ENCODE peak calls at places on chromosomes 2 and 18, in six cellular contexts. One of them, this sample, is unnamed.

GRCh38 chr2:226655871-226656270 is 143.7 kb downstream of the IRS1 start:
- DNase-seq in A549: no peak
- DNase-seq in mammary epithelial cell: no peak
- DNase-seq in Peyer's patch: no peak
- DNase-seq in progenitor cell of endocrine pancreas: no peak
- DNase-seq in body of pancreas: no peak
- DNase-seq in this sample: no peak

GRCh38 chr2:239184179-239184578 is 216.6 kb downstream of the HDAC4 start:
- DNase-seq in A549: no peak
- DNase-seq in mammary epithelial cell: no peak
- DNase-seq in Peyer's patch: no peak
- DNase-seq in progenitor cell of endocrine pancreas: no peak
- DNase-seq in body of pancreas: peak
- DNase-seq in this sample: no peak

GRCh38 chr2:50535971-50536759 is 495.8 kb downstream of the NRXN1 start:
- DNase-seq in A549: no peak
- DNase-seq in mammary epithelial cell: no peak
- DNase-seq in Peyer's patch: no peak
- DNase-seq in progenitor cell of endocrine pancreas: no peak
- DNase-seq in body of pancreas: no peak
- DNase-seq in this sample: no peak

GRCh38 chr2:172643142-172643541 is 87.3 kb downstream of the PDK1 start:
- DNase-seq in A549: no peak
- DNase-seq in mammary epithelial cell: peak
- DNase-seq in Peyer's patch: no peak
- DNase-seq in progenitor cell of endocrine pancreas: no peak
- DNase-seq in body of pancreas: no peak
- DNase-seq in this sample: no peak

GRCh38 chr2:128710770-128711169 is 392.1 kb upstream of the HS6ST1 start:
- DNase-seq in A549: no peak
- DNase-seq in mammary epithelial cell: no peak
- DNase-seq in Peyer's patch: no peak
- DNase-seq in progenitor cell of endocrine pancreas: no peak
- DNase-seq in body of pancreas: no peak
- DNase-seq in this sample: no peak

GRCh38 chr2:233940376-233941276 is 23.5 kb downstream of the TRPM8 start:
- DNase-seq in A549: no peak
- DNase-seq in mammary epithelial cell: no peak
- DNase-seq in Peyer's patch: no peak
- DNase-seq in progenitor cell of endocrine pancreas: no peak
- DNase-seq in body of pancreas: no peak
- DNase-seq in this sample: no peak

GRCh38 chr18:24544141-24544498 is 83.7 kb downstream of the HRH4 start:
- DNase-seq in A549: peak
- DNase-seq in mammary epithelial cell: peak
- DNase-seq in Peyer's patch: no peak
- DNase-seq in progenitor cell of endocrine pancreas: no peak
- DNase-seq in body of pancreas: no peak
- DNase-seq in this sample: no peak

GRCh38 chr2:50419778-50420177 is 612.2 kb downstream of the NRXN1 start:
- DNase-seq in A549: no peak
- DNase-seq in mammary epithelial cell: no peak
- DNase-seq in Peyer's patch: no peak
- DNase-seq in progenitor cell of endocrine pancreas: no peak
- DNase-seq in body of pancreas: no peak
- DNase-seq in this sample: no peak

GRCh38 chr2:53077413-53077812 is 690.2 kb upstream of the CHAC2 start:
- DNase-seq in A549: no peak
- DNase-seq in mammary epithelial cell: no peak
- DNase-seq in Peyer's patch: no peak
- DNase-seq in progenitor cell of endocrine pancreas: no peak
- DNase-seq in body of pancreas: no peak
- DNase-seq in this sample: no peak

GRCh38 chr18:48928787-48929186 is 22.0 kb downstream of the SMAD7 start:
- DNase-seq in A549: no peak
- DNase-seq in mammary epithelial cell: peak
- DNase-seq in Peyer's patch: peak
- DNase-seq in progenitor cell of endocrine pancreas: no peak
- DNase-seq in body of pancreas: peak
- DNase-seq in this sample: peak

GRCh38 chr2:112187046-112187715 is 49.0 kb downstream of the FBLN7 start:
- DNase-seq in A549: no peak
- DNase-seq in mammary epithelial cell: no peak
- DNase-seq in Peyer's patch: no peak
- DNase-seq in progenitor cell of endocrine pancreas: no peak
- DNase-seq in body of pancreas: no peak
- DNase-seq in this sample: no peak

GRCh38 chr18:8559612-8560011 is 49.6 kb upstream of the RAB12 start:
- DNase-seq in A549: no peak
- DNase-seq in mammary epithelial cell: peak
- DNase-seq in Peyer's patch: no peak
- DNase-seq in progenitor cell of endocrine pancreas: no peak
- DNase-seq in body of pancreas: no peak
- DNase-seq in this sample: no peak

GRCh38 chr2:18630941-18631340 is 41.6 kb upstream of the NT5C1B start:
- DNase-seq in A549: no peak
- DNase-seq in mammary epithelial cell: peak
- DNase-seq in Peyer's patch: no peak
- DNase-seq in progenitor cell of endocrine pancreas: no peak
- DNase-seq in body of pancreas: no peak
- DNase-seq in this sample: no peak

GRCh38 chr2:74005786-74006185 is 21.1 kb downstream of the TET3 start:
- DNase-seq in A549: no peak
- DNase-seq in mammary epithelial cell: no peak
- DNase-seq in Peyer's patch: peak
- DNase-seq in progenitor cell of endocrine pancreas: no peak
- DNase-seq in body of pancreas: no peak
- DNase-seq in this sample: no peak

GRCh38 chr2:66456183-66457041 is 21.5 kb downstream of the MEIS1 start:
- DNase-seq in A549: no peak
- DNase-seq in mammary epithelial cell: no peak
- DNase-seq in Peyer's patch: no peak
- DNase-seq in progenitor cell of endocrine pancreas: no peak
- DNase-seq in body of pancreas: no peak
- DNase-seq in this sample: no peak

GRCh38 chr18:43662657-43663056 is 385.4 kb upstream of the SYT4 start:
- DNase-seq in A549: no peak
- DNase-seq in mammary epithelial cell: peak
- DNase-seq in Peyer's patch: no peak
- DNase-seq in progenitor cell of endocrine pancreas: no peak
- DNase-seq in body of pancreas: no peak
- DNase-seq in this sample: no peak

GRCh38 chr18:79516441-79516931 is 120.8 kb downstream of the NFATC1 start:
- DNase-seq in A549: no peak
- DNase-seq in mammary epithelial cell: no peak
- DNase-seq in Peyer's patch: peak
- DNase-seq in progenitor cell of endocrine pancreas: no peak
- DNase-seq in body of pancreas: peak
- DNase-seq in this sample: no peak

GRCh38 chr18:74284501-74285004 is 7.2 kb downstream of the CYB5A start:
- DNase-seq in A549: no peak
- DNase-seq in mammary epithelial cell: no peak
- DNase-seq in Peyer's patch: no peak
- DNase-seq in progenitor cell of endocrine pancreas: no peak
- DNase-seq in body of pancreas: no peak
- DNase-seq in this sample: no peak

GRCh38 chr2:119438726-119439284 is 7.2 kb downstream of the TMEM37 start:
- DNase-seq in A549: no peak
- DNase-seq in mammary epithelial cell: no peak
- DNase-seq in Peyer's patch: no peak
- DNase-seq in progenitor cell of endocrine pancreas: no peak
- DNase-seq in body of pancreas: no peak
- DNase-seq in this sample: no peak

GRCh38 chr2:126448611-126449010 is 207.3 kb upstream of the GYPC start:
- DNase-seq in A549: no peak
- DNase-seq in mammary epithelial cell: no peak
- DNase-seq in Peyer's patch: no peak
- DNase-seq in progenitor cell of endocrine pancreas: no peak
- DNase-seq in body of pancreas: no peak
- DNase-seq in this sample: no peak

GRCh38 chr2:7861910-7862702 is 819.8 kb upstream of the ID2 start:
- DNase-seq in A549: no peak
- DNase-seq in mammary epithelial cell: no peak
- DNase-seq in Peyer's patch: no peak
- DNase-seq in progenitor cell of endocrine pancreas: no peak
- DNase-seq in body of pancreas: no peak
- DNase-seq in this sample: no peak

GRCh38 chr2:61946661-61947060 is 41.2 kb downstream of the COMMD1 start:
- DNase-seq in A549: no peak
- DNase-seq in mammary epithelial cell: no peak
- DNase-seq in Peyer's patch: no peak
- DNase-seq in progenitor cell of endocrine pancreas: no peak
- DNase-seq in body of pancreas: no peak
- DNase-seq in this sample: no peak

GRCh38 chr2:242052421-242052820 is 182.9 kb downstream of the RTP5 start:
- DNase-seq in A549: no peak
- DNase-seq in mammary epithelial cell: no peak
- DNase-seq in Peyer's patch: no peak
- DNase-seq in progenitor cell of endocrine pancreas: no peak
- DNase-seq in body of pancreas: no peak
- DNase-seq in this sample: no peak

GRCh38 chr2:119402645-119403560 is 28.8 kb upstream of the TMEM37 start:
- DNase-seq in A549: no peak
- DNase-seq in mammary epithelial cell: no peak
- DNase-seq in Peyer's patch: no peak
- DNase-seq in progenitor cell of endocrine pancreas: no peak
- DNase-seq in body of pancreas: peak
- DNase-seq in this sample: no peak

GRCh38 chr2:233973786-233974185 is 56.6 kb downstream of the TRPM8 start:
- DNase-seq in A549: no peak
- DNase-seq in mammary epithelial cell: no peak
- DNase-seq in Peyer's patch: no peak
- DNase-seq in progenitor cell of endocrine pancreas: no peak
- DNase-seq in body of pancreas: no peak
- DNase-seq in this sample: no peak

GRCh38 chr2:150127271-150127990 is 360.0 kb downstream of the RND3 start:
- DNase-seq in A549: no peak
- DNase-seq in mammary epithelial cell: no peak
- DNase-seq in Peyer's patch: no peak
- DNase-seq in progenitor cell of endocrine pancreas: no peak
- DNase-seq in body of pancreas: no peak
- DNase-seq in this sample: no peak

GRCh38 chr18:11391636-11392035 is 217.8 kb upstream of the SLC35G4 start:
- DNase-seq in A549: no peak
- DNase-seq in mammary epithelial cell: no peak
- DNase-seq in Peyer's patch: no peak
- DNase-seq in progenitor cell of endocrine pancreas: no peak
- DNase-seq in body of pancreas: no peak
- DNase-seq in this sample: no peak

GRCh38 chr2:164599954-164600589 is 21.2 kb downstream of the GRB14 start:
- DNase-seq in A549: peak
- DNase-seq in mammary epithelial cell: peak
- DNase-seq in Peyer's patch: no peak
- DNase-seq in progenitor cell of endocrine pancreas: no peak
- DNase-seq in body of pancreas: peak
- DNase-seq in this sample: no peak

GRCh38 chr18:64710105-64710861 is 561.4 kb upstream of the LINC00305 start:
- DNase-seq in A549: no peak
- DNase-seq in mammary epithelial cell: no peak
- DNase-seq in Peyer's patch: no peak
- DNase-seq in progenitor cell of endocrine pancreas: no peak
- DNase-seq in body of pancreas: no peak
- DNase-seq in this sample: no peak

GRCh38 chr18:9925369-9925768 is 11.6 kb downstream of the VAPA start:
- DNase-seq in A549: no peak
- DNase-seq in mammary epithelial cell: no peak
- DNase-seq in Peyer's patch: no peak
- DNase-seq in progenitor cell of endocrine pancreas: no peak
- DNase-seq in body of pancreas: no peak
- DNase-seq in this sample: no peak

GRCh38 chr2:184769038-184769437 is 170.7 kb downstream of the ZNF804A start:
- DNase-seq in A549: no peak
- DNase-seq in mammary epithelial cell: no peak
- DNase-seq in Peyer's patch: no peak
- DNase-seq in progenitor cell of endocrine pancreas: no peak
- DNase-seq in body of pancreas: no peak
- DNase-seq in this sample: no peak

GRCh38 chr18:66046025-66046602 is 295.3 kb downstream of the CDH7 start:
- DNase-seq in A549: no peak
- DNase-seq in mammary epithelial cell: no peak
- DNase-seq in Peyer's patch: no peak
- DNase-seq in progenitor cell of endocrine pancreas: no peak
- DNase-seq in body of pancreas: no peak
- DNase-seq in this sample: no peak
- TF ChIP-seq CTCF in A549: no peak
- TF ChIP-seq CTCF in mammary epithelial cell: no peak
- TF ChIP-seq CTCF in Peyer's patch: peak
- TF ChIP-seq CTCF in progenitor cell of endocrine pancreas: no peak
- TF ChIP-seq CTCF in body of pancreas: peak
- TF ChIP-seq CTCF in this sample: no peak

DNA sequence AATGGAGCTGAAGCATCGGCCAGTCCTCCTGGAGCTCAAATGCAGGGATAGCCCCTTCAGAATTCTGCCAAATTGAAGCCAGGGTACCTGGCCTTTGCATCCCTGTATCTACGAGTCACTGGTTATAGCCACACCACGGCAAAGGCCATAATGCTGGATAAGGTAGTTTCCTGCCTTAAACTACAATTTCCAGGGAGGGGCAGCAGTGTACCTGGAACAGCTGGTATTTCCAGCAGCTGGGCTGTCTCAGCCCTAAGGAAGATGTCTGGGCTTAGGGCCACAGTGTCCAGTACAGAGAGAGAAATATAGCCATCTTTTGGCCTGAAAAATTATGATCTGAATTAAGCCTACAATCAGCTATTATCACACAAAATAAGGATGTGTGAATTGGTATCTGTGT is 180.3 kb downstream of the GCA start:
- DNase-seq in A549: no peak
- DNase-seq in mammary epithelial cell: no peak
- DNase-seq in Peyer's patch: no peak
- DNase-seq in progenitor cell of endocrine pancreas: no peak
- DNase-seq in body of pancreas: peak
- DNase-seq in this sample: no peak
- TF ChIP-seq CTCF in A549: no peak
- TF ChIP-seq CTCF in mammary epithelial cell: no peak
- TF ChIP-seq CTCF in Peyer's patch: no peak
- TF ChIP-seq CTCF in progenitor cell of endocrine pancreas: peak
- TF ChIP-seq CTCF in body of pancreas: peak
- TF ChIP-seq CTCF in this sample: no peak

DNA sequence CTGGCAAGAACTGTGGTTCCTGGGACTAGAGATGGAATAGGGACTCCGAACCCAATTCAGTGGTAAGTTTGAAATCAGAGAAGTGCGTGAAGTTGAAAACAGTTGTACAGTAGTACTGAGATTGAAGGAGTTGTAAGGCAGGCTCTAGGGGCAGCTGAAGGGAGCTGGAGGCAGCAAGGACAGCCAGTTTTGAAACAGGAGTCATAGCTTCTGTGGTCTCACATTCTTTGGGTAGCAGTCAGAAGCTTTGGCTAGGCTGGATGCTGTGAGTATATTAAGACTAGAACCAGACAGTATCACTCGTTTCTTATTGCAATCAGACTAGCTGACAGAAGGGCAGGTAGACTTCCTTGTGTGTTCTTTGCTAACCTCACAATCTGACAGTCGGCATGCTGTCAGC is 64.5 kb upstream of the ADAM23 start:
- DNase-seq in A549: no peak
- DNase-seq in mammary epithelial cell: peak
- DNase-seq in Peyer's patch: no peak
- DNase-seq in progenitor cell of endocrine pancreas: no peak
- DNase-seq in body of pancreas: no peak
- DNase-seq in this sample: no peak
- TF ChIP-seq CTCF in A549: no peak
- TF ChIP-seq CTCF in mammary epithelial cell: no peak
- TF ChIP-seq CTCF in Peyer's patch: no peak
- TF ChIP-seq CTCF in progenitor cell of endocrine pancreas: no peak
- TF ChIP-seq CTCF in body of pancreas: no peak
- TF ChIP-seq CTCF in this sample: no peak

GRCh38 chr18:35661483-35662146 is 80.1 kb downstream of the GALNT1 start:
- DNase-seq in A549: no peak
- DNase-seq in mammary epithelial cell: no peak
- DNase-seq in Peyer's patch: no peak
- DNase-seq in progenitor cell of endocrine pancreas: no peak
- DNase-seq in body of pancreas: no peak
- DNase-seq in this sample: no peak
- TF ChIP-seq CTCF in A549: peak
- TF ChIP-seq CTCF in mammary epithelial cell: peak
- TF ChIP-seq CTCF in Peyer's patch: no peak
- TF ChIP-seq CTCF in progenitor cell of endocrine pancreas: no peak
- TF ChIP-seq CTCF in body of pancreas: no peak
- TF ChIP-seq CTCF in this sample: no peak

This sample was measured in natural killer cell.